ENCODE peak calls at places on chromosomes 16 and 17, in six cellular contexts. O is NAMALWA; Y is NCI-H1092; M is activated T-cell treated with anti-CD3 and anti-CD28 coated beads, Interleukin-2, amount 50 U/mL, for 72 hours; R is Right ventricle myocardium superior; W is left cardiac atrium. J is an unnamed sample.

GRCh38 chr16:66927012-66927436 is 1.7 kb upstream of the RRAD start:
- DNase-seq in M (no peak), O (peak), Y (no peak), R (no peak), W (peak), J (peak)

GRCh38 chr17:73600103-73600871 is 44.0 kb downstream of the SDK2 start:
- DNase-seq in W (no peak), R (peak), Y (no peak), M (no peak), O (no peak), J (no peak)

GRCh38 chr17:27457731-27458523 is 1.7 kb downstream of the KSR1 start:
- DNase-seq in W (no peak), M (no peak), R (no peak), O (peak), Y (no peak), J (no peak)

GRCh38 chr16:89600956-89601355 is 12.5 kb upstream of the DPEP1 start:
- DNase-seq in O (no peak), Y (no peak), W (no peak), M (no peak), R (no peak), J (no peak)

GRCh38 chr16:254461-254860 is 19.8 kb downstream of the FAM234A start:
- DNase-seq in R (no peak), Y (no peak), O (no peak), M (no peak), W (no peak), J (no peak)

GRCh38 chr17:82495844-82496528 is 23.5 kb upstream of the FOXK2 start:
- DNase-seq in O (no peak), M (no peak), W (no peak), Y (no peak), R (no peak), J (no peak)

GRCh38 chr16:82281544-82281943 is 111.5 kb upstream of the MPHOSPH6 start:
- DNase-seq in M (no peak), W (no peak), Y (no peak), R (no peak), O (no peak), J (no peak)

GRCh38 chr16:11949527-11949926 is 7.7 kb upstream of the NPIPB2 start:
- DNase-seq in R (no peak), O (peak), W (no peak), M (peak), Y (peak), J (no peak)

GRCh38 chr17:31394544-31394943 is 3.1 kb downstream of the RAB11FIP4 start:
- DNase-seq in W (peak), Y (no peak), M (peak), R (peak), O (peak), J (peak)

GRCh38 chr16:3729161-3730112 is 12.1 kb upstream of the TRAP1 start:
- DNase-seq in Y (no peak), O (no peak), W (no peak), M (no peak), R (peak), J (no peak)

GRCh38 chr16:5041604-5042133 is 7.9 kb upstream of the NAGPA start:
- DNase-seq in O (no peak), W (no peak), Y (no peak), R (no peak), M (no peak), J (no peak)

GRCh38 chr17:57523926-57524634 is 221.0 kb downstream of the CCDC182 start:
- DNase-seq in M (no peak), Y (no peak), R (peak), O (peak), W (peak), J (peak)

GRCh38 chr16:17358350-17358749 is 112.4 kb downstream of the XYLT1 start:
- DNase-seq in M (no peak), O (no peak), Y (no peak), R (no peak), W (no peak), J (no peak)

GRCh38 chr17:78117027-78117981 is 11.3 kb downstream of the TMC6 start:
- DNase-seq in O (no peak), W (peak), Y (peak), R (no peak), M (no peak), J (no peak)

GRCh38 chr16:88685156-88686061 is 898 bp downstream of the SNAI3 start:
- DNase-seq in Y (no peak), R (no peak), M (peak), W (no peak), O (peak), J (no peak)

GRCh38 chr17:46181940-46182339 is 11.3 kb downstream of the KANSL1 start:
- DNase-seq in M (no peak), Y (no peak), O (no peak), R (no peak), W (no peak), J (no peak)

GRCh38 chr16:53632526-53632925 is 71.1 kb downstream of the RPGRIP1L start:
- DNase-seq in W (no peak), R (no peak), M (no peak), O (no peak), Y (no peak), J (no peak)

GRCh38 chr16:52912565-52913173 is 140.0 kb downstream of the CHD9NB start:
- DNase-seq in M (peak), O (peak), W (peak), R (peak), Y (peak), J (peak)

GRCh38 chr17:75610103-75610984 is 22.7 kb downstream of the MYO15B start:
- DNase-seq in R (no peak), O (no peak), M (no peak), W (no peak), Y (no peak), J (no peak)

GRCh38 chr16:85689285-85689949 is 663 bp upstream of the GINS2 start:
- DNase-seq in M (no peak), W (no peak), O (no peak), R (peak), Y (no peak), J (no peak)

GRCh38 chr17:65684631-65685030 is 123.2 kb upstream of the AXIN2 start:
- DNase-seq in W (no peak), O (no peak), Y (no peak), R (no peak), M (no peak), J (no peak)

GRCh38 chr17:61843435-61843834 is 19.9 kb downstream of the BRIP1 start:
- DNase-seq in R (no peak), O (no peak), W (no peak), Y (no peak), M (no peak), J (no peak)

GRCh38 chr17:73782641-73783381 is 138.6 kb upstream of the SDK2 start:
- DNase-seq in W (no peak), R (no peak), M (no peak), Y (no peak), O (peak), J (no peak)

GRCh38 chr17:7807206-7807605 is 26.8 kb upstream of the KDM6B start:
- DNase-seq in O (no peak), W (no peak), M (no peak), R (no peak), Y (no peak), J (no peak)

GRCh38 chr17:59848778-59849177 is 44.0 kb downstream of the TUBD1 start:
- DNase-seq in R (peak), W (peak), M (peak), O (peak), Y (no peak), J (peak)

GRCh38 chr17:6231886-6232767 is 161.9 kb downstream of the WSCD1 start:
- DNase-seq in O (no peak), R (no peak), M (no peak), W (no peak), Y (no peak), J (no peak)

GRCh38 chr17:17167356-17167755 is 38.8 kb downstream of the PLD6 start:
- DNase-seq in O (no peak), R (no peak), M (no peak), Y (no peak), W (no peak), J (no peak)

GRCh38 chr16:3165111-3165822 is 22.7 kb upstream of the OR1F1 start:
- DNase-seq in R (no peak), M (no peak), Y (no peak), O (no peak), W (no peak), J (no peak)

GRCh38 chr17:43556292-43556691 is 10.2 kb upstream of the ETV4 start:
- DNase-seq in O (no peak), M (no peak), W (no peak), R (no peak), Y (no peak), J (no peak)

GRCh38 chr16:1615761-1616160 is 3.6 kb downstream of the CRAMP1 start:
- DNase-seq in O (no peak), Y (no peak), M (no peak), R (no peak), W (no peak), J (no peak)

GRCh38 chr16:86092586-86093480 is 193.9 kb downstream of the IRF8 start:
- DNase-seq in M (no peak), W (no peak), R (no peak), Y (no peak), O (no peak), J (no peak)

GRCh38 chr16:78195868-78196267 is 96.4 kb downstream of the WWOX start:
- DNase-seq in M (no peak), R (no peak), W (no peak), Y (no peak), O (no peak), J (no peak)

GRCh38 chr16:3716831-3717234 is 491 bp downstream of the TRAP1 start:
- DNase-seq in O (peak), M (peak), Y (peak), R (no peak), W (no peak), J (no peak)

GRCh38 chr16:26019885-26020284 is 328.1 kb downstream of the HS3ST4 start:
- DNase-seq in Y (peak), O (no peak), W (no peak), R (no peak), M (no peak), J (no peak)

GRCh38 chr17:65064452-65065019 is 8.0 kb upstream of the GNA13 start:
- DNase-seq in M (no peak), R (no peak), O (no peak), W (no peak), Y (no peak), J (no peak)

GRCh38 chr16:4393243-4393606 is 21.6 kb downstream of the VASN start:
- DNase-seq in R (no peak), Y (no peak), O (no peak), M (no peak), W (peak), J (no peak)

GRCh38 chr16:3690991-3691720 is 26.2 kb downstream of the TRAP1 start:
- DNase-seq in M (no peak), O (no peak), W (no peak), Y (no peak), R (no peak), J (no peak)

GRCh38 chr16:57533618-57534336 is 2.6 kb downstream of the CCDC102A start:
- DNase-seq in W (peak), M (no peak), O (no peak), R (peak), Y (no peak), J (no peak)

GRCh38 chr17:27473748-27474609 is 17.7 kb downstream of the KSR1 start:
- DNase-seq in O (peak), W (peak), Y (no peak), R (peak), M (peak), J (peak)

GRCh38 chr16:15949210-15950166 is at the start of gene ABCC1:
- DNase-seq in W (peak), Y (peak), R (peak), M (peak), O (peak), J (peak)

J was measured in left ventricle myocardium inferior.